ENCODE peak calls at places on chromosome 2, in five cellular contexts. One of them, this sample, is unnamed.

GRCh38 chr2:46002507-46002883 is 294.7 kb upstream of the EPAS1 start:
- DNase-seq in activated T-cell treated with anti-CD3 and anti-CD28 coated beads for 4 hours: no peak
- DNase-seq in astrocyte of the spinal cord: peak; percentile 25
- DNase-seq in activated gamma-delta T cell treated with Interleukin-2 at 50 U/mL for 16 hours: no peak
- DNase-seq in astrocyte of the hippocampus: no peak
- DNase-seq in this sample: peak; percentile 65

GRCh38 chr2:28610583-28611201 is 114.8 kb downstream of the PLB1 start:
- DNase-seq in activated T-cell treated with anti-CD3 and anti-CD28 coated beads for 4 hours: no peak
- DNase-seq in astrocyte of the spinal cord: peak; percentile 98
- DNase-seq in activated gamma-delta T cell treated with Interleukin-2 at 50 U/mL for 16 hours: no peak
- DNase-seq in astrocyte of the hippocampus: peak; percentile 97
- DNase-seq in this sample: no peak

GRCh38 chr2:39516347-39517101 is 79.4 kb upstream of the MAP4K3 start:
- DNase-seq in activated T-cell treated with anti-CD3 and anti-CD28 coated beads for 4 hours: no peak
- DNase-seq in astrocyte of the spinal cord: no peak
- DNase-seq in activated gamma-delta T cell treated with Interleukin-2 at 50 U/mL for 16 hours: no peak
- DNase-seq in astrocyte of the hippocampus: peak; percentile 65
- DNase-seq in this sample: no peak

GRCh38 chr2:182868049-182868422 is 1.6 kb upstream of the FRZB start:
- DNase-seq in activated T-cell treated with anti-CD3 and anti-CD28 coated beads for 4 hours: no peak
- DNase-seq in astrocyte of the spinal cord: no peak
- DNase-seq in activated gamma-delta T cell treated with Interleukin-2 at 50 U/mL for 16 hours: no peak
- DNase-seq in astrocyte of the hippocampus: no peak
- DNase-seq in this sample: no peak

GRCh38 chr2:49251766-49252165 is 97.5 kb upstream of the FSHR start:
- DNase-seq in activated T-cell treated with anti-CD3 and anti-CD28 coated beads for 4 hours: no peak
- DNase-seq in astrocyte of the spinal cord: peak; percentile 54
- DNase-seq in activated gamma-delta T cell treated with Interleukin-2 at 50 U/mL for 16 hours: no peak
- DNase-seq in astrocyte of the hippocampus: peak; percentile 29
- DNase-seq in this sample: no peak

GRCh38 chr2:79638410-79638809 is 125.6 kb downstream of the CTNNA2 start:
- DNase-seq in activated T-cell treated with anti-CD3 and anti-CD28 coated beads for 4 hours: no peak
- DNase-seq in astrocyte of the spinal cord: no peak
- DNase-seq in activated gamma-delta T cell treated with Interleukin-2 at 50 U/mL for 16 hours: no peak
- DNase-seq in astrocyte of the hippocampus: no peak
- DNase-seq in this sample: no peak

GRCh38 chr2:28276076-28276618 is 116.5 kb upstream of the FOSL2 start:
- DNase-seq in activated T-cell treated with anti-CD3 and anti-CD28 coated beads for 4 hours: peak; percentile 5
- DNase-seq in astrocyte of the spinal cord: peak; percentile 99
- DNase-seq in activated gamma-delta T cell treated with Interleukin-2 at 50 U/mL for 16 hours: no peak
- DNase-seq in astrocyte of the hippocampus: peak; percentile 95
- DNase-seq in this sample: no peak

GRCh38 chr2:67927489-67927888 is 135.3 kb downstream of the C1D start:
- DNase-seq in activated T-cell treated with anti-CD3 and anti-CD28 coated beads for 4 hours: no peak
- DNase-seq in astrocyte of the spinal cord: no peak
- DNase-seq in activated gamma-delta T cell treated with Interleukin-2 at 50 U/mL for 16 hours: no peak
- DNase-seq in astrocyte of the hippocampus: no peak
- DNase-seq in this sample: no peak

GRCh38 chr2:201007584-201007998 is 44.1 kb upstream of the ORC2 start:
- DNase-seq in activated T-cell treated with anti-CD3 and anti-CD28 coated beads for 4 hours: no peak
- DNase-seq in astrocyte of the spinal cord: no peak
- DNase-seq in activated gamma-delta T cell treated with Interleukin-2 at 50 U/mL for 16 hours: no peak
- DNase-seq in astrocyte of the hippocampus: no peak
- DNase-seq in this sample: no peak

This sample was measured in lung.